ENCODE peak calls at places on chromosomes 5 and 9, in ten cellular contexts. N is amniotic epithelial cell; C is psoas muscle; Y is naive thymus-derived CD8-positive, alpha-beta T cell; B is NAMALWA; R is effector memory CD4-positive, alpha-beta T cell; O is Calu3; X is T-helper 1 cell; G is NCI-H774; D is stomach. Q is an unnamed sample.

GRCh38 chr5:89211836-89212235 is 328.9 kb upstream of the MEF2C start:
- DNase-seq in N (peak), C (no peak), Y (no peak), B (no peak), R (no peak), O (no peak), X (no peak), G (no peak), D (no peak), Q (no peak)

GRCh38 chr5:142545653-142546322 is 140.1 kb downstream of the FGF1 start:
- DNase-seq in N (peak), C (no peak), Y (no peak), B (no peak), R (no peak), O (no peak), X (no peak), G (no peak), D (no peak), Q (no peak)

GRCh38 chr5:103502651-103503050 is 59.9 kb downstream of the NUDT12 start:
- DNase-seq in N (no peak), C (no peak), Y (no peak), B (no peak), R (no peak), O (no peak), X (no peak), G (no peak), D (no peak), Q (no peak)

GRCh38 chr5:176596689-176597416 is 13.1 kb downstream of the GPRIN1 start:
- DNase-seq in N (peak), C (no peak), Y (peak), B (peak), R (peak), O (peak), X (peak), G (no peak), D (peak), Q (no peak)

GRCh38 chr9:82593436-82593835 is 469.5 kb downstream of the RASEF start:
- DNase-seq in N (no peak), C (no peak), Y (no peak), B (no peak), R (no peak), O (no peak), X (no peak), G (no peak), D (no peak), Q (no peak)

GRCh38 chr5:122715095-122715494 is 59.8 kb upstream of the SNX2 start:
- DNase-seq in N (peak), C (no peak), Y (no peak), B (no peak), R (no peak), O (no peak), X (no peak), G (no peak), D (no peak), Q (no peak)

GRCh38 chr9:138043061-138043410 is 165.5 kb downstream of the CACNA1B start:
- DNase-seq in N (no peak), C (peak), Y (no peak), B (no peak), R (no peak), O (no peak), X (no peak), G (no peak), D (peak), Q (no peak)

GRCh38 chr9:26856413-26857032 is 36.1 kb downstream of the CAAP1 start:
- DNase-seq in N (peak), C (no peak), Y (no peak), B (peak), R (no peak), O (peak), X (peak), G (peak), D (no peak), Q (peak)

GRCh38 chr5:72328172-72328571 is 8.0 kb downstream of the PTCD2 start:
- DNase-seq in N (peak), C (peak), Y (no peak), B (no peak), R (no peak), O (no peak), X (no peak), G (peak), D (peak), Q (peak)

GRCh38 chr9:3898371-3899218 is 372.8 kb upstream of the RFX3 start:
- DNase-seq in N (peak), C (no peak), Y (no peak), B (no peak), R (no peak), O (peak), X (no peak), G (no peak), D (peak), Q (no peak)

GRCh38 chr5:160311491-160312138 is 749 bp downstream of the CCNJL start:
- DNase-seq in N (no peak), C (peak), Y (no peak), B (no peak), R (no peak), O (peak), X (no peak), G (no peak), D (no peak), Q (no peak)

GRCh38 chr9:136114606-136115005 is 4.1 kb downstream of the TMEM250 start:
- DNase-seq in N (no peak), C (no peak), Y (no peak), B (no peak), R (no peak), O (no peak), X (no peak), G (no peak), D (no peak), Q (no peak)

GRCh38 chr5:88868453-88869068 is 14.4 kb downstream of the MEF2C start:
- DNase-seq in N (no peak), C (no peak), Y (no peak), B (no peak), R (no peak), O (no peak), X (no peak), G (no peak), D (no peak), Q (no peak)

GRCh38 chr5:147913786-147914185 is 7.4 kb upstream of the C5orf46 start:
- DNase-seq in N (peak), C (no peak), Y (no peak), B (no peak), R (no peak), O (no peak), X (no peak), G (no peak), D (no peak), Q (no peak)

GRCh38 chr5:58786904-58787303 is 204.0 kb downstream of the RAB3C start:
- DNase-seq in N (no peak), C (no peak), Y (no peak), B (no peak), R (no peak), O (no peak), X (no peak), G (no peak), D (no peak), Q (no peak)

GRCh38 chr5:1137567-1138444 is 25.9 kb upstream of the SLC12A7 start:
- DNase-seq in N (no peak), C (peak), Y (no peak), B (peak), R (no peak), O (no peak), X (no peak), G (no peak), D (no peak), Q (no peak)

GRCh38 chr5:72503888-72504491 is 3.2 kb downstream of the ZNF366 start:
- DNase-seq in N (no peak), C (no peak), Y (no peak), B (no peak), R (no peak), O (no peak), X (no peak), G (no peak), D (no peak), Q (no peak)

GRCh38 chr9:69193685-69194032 is 19.6 kb downstream of the TJP2 start:
- DNase-seq in N (no peak), C (no peak), Y (no peak), B (peak), R (no peak), O (no peak), X (no peak), G (no peak), D (no peak), Q (no peak)

GRCh38 chr5:141853895-141854626 is 24.1 kb downstream of the PCDH1 start:
- DNase-seq in N (no peak), C (no peak), Y (no peak), B (no peak), R (no peak), O (no peak), X (no peak), G (no peak), D (no peak), Q (no peak)

GRCh38 chr5:157497875-157498611 is 38.0 kb downstream of the NIPAL4 start:
- DNase-seq in N (no peak), C (no peak), Y (no peak), B (no peak), R (no peak), O (no peak), X (no peak), G (peak), D (no peak), Q (peak)

GRCh38 chr9:110765926-110766325 is 97.3 kb downstream of the MUSK start:
- DNase-seq in N (no peak), C (no peak), Y (no peak), B (no peak), R (no peak), O (no peak), X (no peak), G (no peak), D (no peak), Q (no peak)

GRCh38 chr5:142716963-142717362 is 31.1 kb upstream of the FGF1 start:
- DNase-seq in N (peak), C (no peak), Y (no peak), B (peak), R (no peak), O (peak), X (peak), G (peak), D (peak), Q (no peak)

GRCh38 chr5:73417307-73418035 is 31.1 kb downstream of the FOXD1 start:
- DNase-seq in N (peak), C (peak), Y (no peak), B (no peak), R (no peak), O (no peak), X (no peak), G (no peak), D (no peak), Q (peak)

GRCh38 chr5:175328687-175329086 is 115.3 kb downstream of the DRD1 start:
- DNase-seq in N (no peak), C (no peak), Y (no peak), B (no peak), R (no peak), O (no peak), X (no peak), G (no peak), D (no peak), Q (no peak)